ENCODE peak calls at places on chromosomes 16 and 17, in five cellular contexts. One of them, this sample, is unnamed. For H3K36me3, the result is how much of the 10 kb centered on the place peaks cover.

GRCh38 chr17:57603978-57604377 is 141.1 kb downstream of the CCDC182 start:
- DNase-seq in CD8-positive, alpha-beta memory T cell: peak
- DNase-seq in tibial artery: no peak
- DNase-seq in body of pancreas: peak
- DNase-seq in transverse colon: peak
- DNase-seq in this sample: peak

GRCh38 chr17:75932852-75933251 is 8.0 kb downstream of the FBF1 start:
- DNase-seq in CD8-positive, alpha-beta memory T cell: no peak
- DNase-seq in tibial artery: no peak
- DNase-seq in body of pancreas: no peak
- DNase-seq in transverse colon: no peak
- DNase-seq in this sample: no peak

GRCh38 chr17:17561408-17562144 is 29.9 kb downstream of the PEMT start:
- DNase-seq in CD8-positive, alpha-beta memory T cell: no peak
- DNase-seq in tibial artery: peak
- DNase-seq in body of pancreas: peak
- DNase-seq in transverse colon: peak
- DNase-seq in this sample: peak

GRCh38 chr17:12865769-12866168 is 76.5 kb downstream of the ARHGAP44 start:
- DNase-seq in CD8-positive, alpha-beta memory T cell: no peak
- DNase-seq in tibial artery: no peak
- DNase-seq in body of pancreas: no peak
- DNase-seq in transverse colon: no peak
- DNase-seq in this sample: no peak

GRCh38 chr17:73628642-73629552 is 15.3 kb downstream of the SDK2 start:
- DNase-seq in CD8-positive, alpha-beta memory T cell: no peak
- DNase-seq in tibial artery: no peak
- DNase-seq in body of pancreas: no peak
- DNase-seq in transverse colon: no peak
- DNase-seq in this sample: no peak

GRCh38 chr17:53088501-53088900 is 734.2 kb upstream of the KIF2B start:
- DNase-seq in CD8-positive, alpha-beta memory T cell: no peak
- DNase-seq in tibial artery: no peak
- DNase-seq in body of pancreas: no peak
- DNase-seq in transverse colon: no peak
- DNase-seq in this sample: no peak

GRCh38 chr16:89761304-89761922 is 40.1 kb downstream of the ZNF276 start:
- DNase-seq in CD8-positive, alpha-beta memory T cell: peak
- DNase-seq in tibial artery: no peak
- DNase-seq in body of pancreas: no peak
- DNase-seq in transverse colon: no peak
- DNase-seq in this sample: no peak

GRCh38 chr17:20981046-20981920 is 61.5 kb downstream of the USP22 start:
- DNase-seq in CD8-positive, alpha-beta memory T cell: no peak
- DNase-seq in tibial artery: no peak
- DNase-seq in body of pancreas: no peak
- DNase-seq in transverse colon: no peak
- DNase-seq in this sample: no peak

GRCh38 chr16:87762071-87762571 is 3.7 kb downstream of the KLHDC4 start:
- DNase-seq in CD8-positive, alpha-beta memory T cell: peak
- DNase-seq in tibial artery: no peak
- DNase-seq in body of pancreas: no peak
- DNase-seq in transverse colon: no peak
- DNase-seq in this sample: peak

GRCh38 chr17:66474258-66474657 is 171.8 kb downstream of the PRKCA start:
- DNase-seq in CD8-positive, alpha-beta memory T cell: no peak
- DNase-seq in tibial artery: no peak
- DNase-seq in body of pancreas: no peak
- DNase-seq in transverse colon: no peak
- DNase-seq in this sample: no peak

GRCh38 chr16:3266873-3267537 is 10.6 kb upstream of the MEFV start:
- DNase-seq in CD8-positive, alpha-beta memory T cell: peak
- DNase-seq in tibial artery: no peak
- DNase-seq in body of pancreas: no peak
- DNase-seq in transverse colon: no peak
- DNase-seq in this sample: peak

GRCh38 chr17:35554668-35555067 is 6.0 kb downstream of the SLFN14 start:
- DNase-seq in CD8-positive, alpha-beta memory T cell: no peak
- DNase-seq in tibial artery: no peak
- DNase-seq in body of pancreas: no peak
- DNase-seq in transverse colon: no peak
- DNase-seq in this sample: no peak

GRCh38 chr16:88805887-88806393 is 2.4 kb downstream of the CDT1 start:
- DNase-seq in CD8-positive, alpha-beta memory T cell: no peak
- DNase-seq in tibial artery: no peak
- DNase-seq in body of pancreas: no peak
- DNase-seq in transverse colon: no peak
- DNase-seq in this sample: no peak

GRCh38 chr16:4271176-4272113 is 1.4 kb downstream of the TFAP4 start:
- DNase-seq in CD8-positive, alpha-beta memory T cell: peak
- DNase-seq in tibial artery: peak
- DNase-seq in body of pancreas: peak
- DNase-seq in transverse colon: peak
- DNase-seq in this sample: peak

GRCh38 chr16:25691519-25692091 is at the start of gene HS3ST4:
- DNase-seq in CD8-positive, alpha-beta memory T cell: no peak
- DNase-seq in tibial artery: no peak
- DNase-seq in body of pancreas: peak
- DNase-seq in transverse colon: no peak
- DNase-seq in this sample: no peak

GRCh38 chr17:62974788-62975586 is 9.0 kb downstream of the TANC2 start:
- DNase-seq in CD8-positive, alpha-beta memory T cell: no peak
- DNase-seq in tibial artery: no peak
- DNase-seq in body of pancreas: no peak
- DNase-seq in transverse colon: no peak
- DNase-seq in this sample: no peak

GRCh38 chr17:57311281-57312216 is 55.2 kb downstream of the MSI2 start:
- DNase-seq in CD8-positive, alpha-beta memory T cell: no peak
- DNase-seq in tibial artery: no peak
- DNase-seq in body of pancreas: peak
- DNase-seq in transverse colon: peak
- DNase-seq in this sample: peak

GRCh38 chr17:78124081-78124835 is 4.3 kb downstream of the TMC6 start:
- DNase-seq in CD8-positive, alpha-beta memory T cell: no peak
- DNase-seq in tibial artery: no peak
- DNase-seq in body of pancreas: no peak
- DNase-seq in transverse colon: peak
- DNase-seq in this sample: no peak

GRCh38 chr16:48081656-48082055 is 74.1 kb downstream of the ABCC12 start:
- DNase-seq in CD8-positive, alpha-beta memory T cell: no peak
- DNase-seq in tibial artery: no peak
- DNase-seq in body of pancreas: no peak
- DNase-seq in transverse colon: no peak
- DNase-seq in this sample: no peak

GRCh38 chr16:86985656-86986030 is 331.5 kb downstream of the C16orf95 start:
- DNase-seq in CD8-positive, alpha-beta memory T cell: no peak
- DNase-seq in tibial artery: no peak
- DNase-seq in body of pancreas: no peak
- DNase-seq in transverse colon: no peak
- DNase-seq in this sample: no peak

GRCh38 chr16:49675417-49675816 is 180.5 kb downstream of the ZNF423 start:
- DNase-seq in CD8-positive, alpha-beta memory T cell: no peak
- DNase-seq in tibial artery: no peak
- DNase-seq in body of pancreas: no peak
- DNase-seq in transverse colon: no peak
- DNase-seq in this sample: no peak

GRCh38 chr16:48831081-48831722 is 221.2 kb upstream of the N4BP1 start:
- DNase-seq in CD8-positive, alpha-beta memory T cell: no peak
- DNase-seq in tibial artery: no peak
- DNase-seq in body of pancreas: no peak
- DNase-seq in transverse colon: no peak
- DNase-seq in this sample: no peak

GRCh38 chr17:66301864-66302741 is at the start of gene PRKCA:
- DNase-seq in CD8-positive, alpha-beta memory T cell: peak
- DNase-seq in tibial artery: peak
- DNase-seq in body of pancreas: peak
- DNase-seq in transverse colon: peak
- DNase-seq in this sample: peak

GRCh38 chr16:17431012-17431411 is 39.7 kb downstream of the XYLT1 start:
- DNase-seq in CD8-positive, alpha-beta memory T cell: no peak
- DNase-seq in tibial artery: no peak
- DNase-seq in body of pancreas: no peak
- DNase-seq in transverse colon: no peak
- DNase-seq in this sample: no peak

GRCh38 chr17:43034623-43035293 is 9.7 kb downstream of the RND2 start:
- DNase-seq in CD8-positive, alpha-beta memory T cell: no peak
- DNase-seq in tibial artery: no peak
- DNase-seq in body of pancreas: no peak
- DNase-seq in transverse colon: no peak
- DNase-seq in this sample: no peak

GRCh38 chr17:8442310-8442709 is 6.6 kb downstream of the NDEL1 start:
- DNase-seq in CD8-positive, alpha-beta memory T cell: no peak
- DNase-seq in tibial artery: no peak
- DNase-seq in body of pancreas: no peak
- DNase-seq in transverse colon: no peak
- DNase-seq in this sample: no peak

GRCh38 chr17:12727881-12728280 is 61.4 kb upstream of the ARHGAP44 start:
- DNase-seq in CD8-positive, alpha-beta memory T cell: no peak
- DNase-seq in tibial artery: no peak
- DNase-seq in body of pancreas: no peak
- DNase-seq in transverse colon: no peak
- DNase-seq in this sample: no peak

DNA sequence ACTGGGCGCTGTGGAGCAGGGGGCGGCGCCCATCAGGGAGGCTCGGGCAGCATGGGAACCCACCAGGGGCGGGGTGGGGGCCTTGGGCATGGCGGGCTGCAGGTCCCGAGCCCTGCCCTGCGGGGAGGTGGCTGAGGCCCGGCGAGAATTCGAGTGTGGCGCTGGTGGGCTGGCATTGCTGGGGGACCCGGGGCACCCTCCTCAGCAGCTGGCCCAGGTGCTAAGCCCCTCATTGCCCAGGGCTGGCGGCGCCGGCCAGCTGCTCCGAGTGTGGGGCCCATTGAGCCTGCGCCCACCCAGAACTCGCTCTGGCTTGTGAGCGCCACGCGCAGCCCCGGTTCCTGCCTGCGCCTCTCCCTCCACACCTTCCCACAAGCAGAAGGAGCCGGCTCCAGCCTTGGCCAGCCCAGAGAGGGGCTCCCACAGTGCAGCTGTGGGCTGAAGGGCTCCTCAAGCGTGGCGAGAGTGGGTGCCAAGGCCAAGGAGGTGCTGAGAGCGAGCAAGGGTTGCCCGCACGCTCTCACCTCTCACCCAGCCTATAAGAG is 5.9 kb downstream of the ALDH3A2 start:
- DNase-seq in CD8-positive, alpha-beta memory T cell: no peak
- DNase-seq in tibial artery: no peak
- DNase-seq in body of pancreas: no peak
- DNase-seq in transverse colon: no peak
- DNase-seq in this sample: no peak
- H3K27ac ChIP-seq in CD8-positive, alpha-beta memory T cell: no peak
- H3K27ac ChIP-seq in tibial artery: peak
- H3K27ac ChIP-seq in body of pancreas: no peak
- H3K27ac ChIP-seq in transverse colon: no peak
- H3K27ac ChIP-seq in this sample: no peak

DNA sequence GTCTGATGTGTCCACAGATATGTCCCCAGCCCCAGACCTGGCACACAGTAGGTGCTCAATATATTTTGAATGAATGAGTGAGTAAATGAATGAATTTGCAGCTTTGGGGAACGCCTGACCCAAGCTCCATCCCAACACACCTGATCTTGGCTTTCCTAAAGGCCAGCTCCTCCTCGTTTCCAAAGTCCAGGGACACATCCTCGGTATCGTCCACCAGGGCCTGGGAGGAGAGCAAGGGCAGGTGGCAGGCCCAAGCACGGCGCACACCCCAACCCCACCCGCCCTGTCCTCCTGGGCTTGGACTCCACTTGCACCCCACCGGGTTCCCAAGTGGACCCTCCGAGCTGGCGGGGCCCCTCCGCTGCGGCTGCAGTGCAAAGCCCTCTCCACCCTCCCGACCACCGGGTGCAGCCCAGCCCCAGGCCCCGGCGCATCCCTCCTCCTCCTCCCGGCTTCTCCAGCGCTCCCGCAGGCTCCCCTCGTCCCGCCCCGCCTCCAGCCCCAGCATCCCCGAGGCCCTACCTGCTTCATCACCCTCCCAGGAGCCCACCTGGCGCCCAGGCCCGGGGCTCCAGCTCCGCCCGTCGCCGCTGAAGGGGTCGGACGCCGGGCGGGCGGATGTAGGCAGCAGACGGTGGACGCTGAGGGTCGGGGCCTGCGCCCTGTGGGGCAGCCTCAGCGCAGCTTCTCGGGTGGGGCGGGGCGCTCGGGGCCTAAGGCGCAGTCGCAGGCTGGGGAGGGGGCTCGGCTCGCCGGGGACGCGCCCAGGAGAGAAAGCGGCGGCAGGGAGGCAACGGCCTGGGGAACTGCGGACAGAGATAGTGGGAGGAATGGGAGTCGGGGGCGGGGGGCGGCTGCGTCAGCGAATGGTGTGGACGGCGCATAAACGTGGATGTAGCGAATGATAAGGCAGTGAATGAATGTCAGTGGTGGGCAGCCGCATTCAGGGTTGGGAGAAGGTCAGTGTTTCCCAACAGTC is at the start of gene TVP23A:
- DNase-seq in CD8-positive, alpha-beta memory T cell: no peak
- DNase-seq in tibial artery: no peak
- DNase-seq in body of pancreas: no peak
- DNase-seq in transverse colon: no peak
- DNase-seq in this sample: no peak
- H3K4me3 ChIP-seq in CD8-positive, alpha-beta memory T cell: no peak
- H3K4me3 ChIP-seq in tibial artery: peak
- H3K4me3 ChIP-seq in body of pancreas: no peak
- H3K4me3 ChIP-seq in transverse colon: peak
- H3K4me3 ChIP-seq in this sample: no peak

DNA sequence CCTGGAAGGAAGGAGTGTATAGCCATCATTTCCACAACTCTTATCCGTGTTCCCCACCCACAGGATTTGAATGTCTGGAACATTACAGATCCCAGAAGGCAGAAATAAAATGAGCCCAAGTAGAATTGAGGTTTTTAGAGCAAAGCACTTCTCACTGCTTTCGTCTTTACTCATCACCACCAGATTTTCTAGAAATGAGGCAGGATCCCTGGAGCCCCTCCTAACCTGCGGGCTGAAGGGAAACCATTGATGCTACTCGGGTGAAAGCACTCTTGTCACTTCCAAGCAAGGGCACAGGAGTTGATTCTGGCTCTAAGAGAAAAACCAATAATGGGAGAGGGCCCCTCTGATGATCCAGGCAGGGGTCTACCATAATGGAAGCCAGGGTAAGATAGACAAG is 2.8 kb upstream of the ALDOC start:
- DNase-seq in CD8-positive, alpha-beta memory T cell: no peak
- DNase-seq in tibial artery: no peak
- DNase-seq in body of pancreas: no peak
- DNase-seq in transverse colon: no peak
- DNase-seq in this sample: no peak
- H3K36me3 ChIP-seq in CD8-positive, alpha-beta memory T cell: under half
- H3K36me3 ChIP-seq in tibial artery: under half
- H3K36me3 ChIP-seq in body of pancreas: under half
- H3K36me3 ChIP-seq in transverse colon: under half
- H3K36me3 ChIP-seq in this sample: under half

DNA sequence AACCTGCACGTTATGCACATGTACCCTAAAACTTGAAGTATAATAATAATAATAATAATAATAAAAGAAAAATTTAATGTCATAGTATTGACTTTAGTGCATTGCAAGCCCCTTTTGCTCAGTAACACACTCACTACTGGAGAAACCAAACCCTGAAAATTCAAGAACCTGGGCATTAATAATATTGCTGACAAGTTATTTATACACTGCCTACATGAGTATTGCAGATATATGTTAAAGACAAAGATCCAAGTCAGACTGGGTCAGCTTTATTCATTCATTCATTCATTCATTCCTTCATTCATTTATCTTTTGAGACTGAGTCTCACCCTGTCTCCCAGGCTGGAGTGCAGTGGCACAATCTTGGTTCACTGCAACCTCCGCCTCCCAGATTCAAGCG is 1711.2 kb downstream of the TP53TG3F start:
- DNase-seq in CD8-positive, alpha-beta memory T cell: no peak
- DNase-seq in tibial artery: no peak
- DNase-seq in body of pancreas: no peak
- DNase-seq in transverse colon: no peak
- DNase-seq in this sample: no peak
- H3K27ac ChIP-seq in CD8-positive, alpha-beta memory T cell: no peak
- H3K27ac ChIP-seq in tibial artery: no peak
- H3K27ac ChIP-seq in body of pancreas: no peak
- H3K27ac ChIP-seq in transverse colon: no peak
- H3K27ac ChIP-seq in this sample: no peak